ENCODE peak calls at places on chromosomes 3 and 15, in ten cellular contexts. V is endothelial cell, L is GM13977, D is T-helper 9 cell, X is spleen, O is SK-N-SH, T is fibroblast of pulmonary artery, H is neural progenitor cell, K is nephron progenitor cell, M is cardiac fibroblast. Y is an unnamed sample.

GRCh38 chr3:153210116-153210515 is 48.1 kb downstream of the RAP2B start:
- DNase-seq in D (peak), H (peak), M (peak), T (peak), O (no peak), V (no peak), L (no peak), X (no peak), K (no peak), Y (no peak)

GRCh38 chr15:98976500-98976899 is 31.1 kb downstream of the PGPEP1L start:
- DNase-seq in X (no peak), V (no peak), D (no peak), O (no peak), H (no peak), L (no peak), T (no peak), M (no peak), K (no peak), Y (no peak)

GRCh38 chr3:110612045-110612444 is 459.6 kb upstream of the NECTIN3 start:
- DNase-seq in K (no peak), X (no peak), T (no peak), H (no peak), L (no peak), M (no peak), D (no peak), O (no peak), V (no peak), Y (no peak)

GRCh38 chr15:98123834-98124233 is 163.3 kb downstream of the ARRDC4 start:
- DNase-seq in X (no peak), O (no peak), M (no peak), T (no peak), D (no peak), K (no peak), V (no peak), H (no peak), L (no peak), Y (no peak)

GRCh38 chr3:52791396-52791795 is 3.2 kb upstream of the ITIH3 start:
- DNase-seq in L (no peak), X (no peak), K (no peak), H (no peak), V (no peak), D (no peak), T (no peak), O (no peak), M (no peak), Y (no peak)

GRCh38 chr15:32656091-32656860 is 14.8 kb downstream of the SCG5 start:
- DNase-seq in L (no peak), H (no peak), X (no peak), M (no peak), T (peak), D (no peak), O (no peak), V (no peak), K (no peak), Y (peak)

GRCh38 chr3:13525827-13526625 is 22.9 kb upstream of the FBLN2 start:
- DNase-seq in L (no peak), D (no peak), K (no peak), T (no peak), O (no peak), H (peak), X (peak), M (no peak), V (no peak), Y (no peak)

GRCh38 chr3:56829543-56829942 is 27.8 kb upstream of the ARHGEF3 start:
- DNase-seq in H (no peak), K (no peak), D (no peak), M (no peak), T (no peak), O (no peak), X (no peak), L (no peak), V (no peak), Y (no peak)

GRCh38 chr15:25250011-25250596 is 188.7 kb downstream of the UBE3A start:
- DNase-seq in L (no peak), O (no peak), M (no peak), H (no peak), X (peak), V (no peak), T (no peak), D (no peak), K (no peak), Y (no peak)

GRCh38 chr3:195116393-195117185 is 154.4 kb downstream of the XXYLT1 start:
- DNase-seq in K (no peak), M (no peak), D (no peak), X (no peak), T (no peak), O (no peak), H (no peak), V (no peak), L (no peak), Y (no peak)

GRCh38 chr15:68781766-68782588 is 38.7 kb downstream of the ANP32A start:
- DNase-seq in D (no peak), T (no peak), L (no peak), X (peak), M (no peak), K (no peak), O (no peak), H (no peak), V (peak), Y (no peak)

GRCh38 chr15:62625421-62626033 is 417.0 kb upstream of the TPM1 start:
- DNase-seq in H (no peak), L (no peak), K (no peak), T (peak), D (no peak), M (no peak), V (no peak), X (no peak), O (peak), Y (peak)

GRCh38 chr3:172673210-172673679 is 37.6 kb downstream of the NCEH1 start:
- DNase-seq in K (peak), D (peak), T (peak), L (peak), H (peak), M (peak), O (peak), V (peak), X (no peak), Y (peak)

GRCh38 chr15:57031605-57032004 is 113.2 kb downstream of the TCF12 start:
- DNase-seq in L (no peak), M (peak), O (peak), T (peak), V (peak), D (no peak), H (no peak), X (no peak), K (no peak), Y (peak)

GRCh38 chr3:107831590-107831989 is 259.2 kb downstream of the CD47 start:
- DNase-seq in X (no peak), H (no peak), D (no peak), T (no peak), K (no peak), V (no peak), L (no peak), M (no peak), O (no peak), Y (no peak)

GRCh38 chr15:79007066-79007465 is 62.2 kb upstream of the CTSH start:
- DNase-seq in H (peak), M (peak), D (no peak), L (no peak), T (peak), V (peak), O (peak), X (peak), K (peak), Y (peak)

GRCh38 chr3:145807990-145808389 is 353.0 kb downstream of the PLOD2 start:
- DNase-seq in H (peak), K (no peak), V (no peak), X (no peak), M (peak), T (peak), D (no peak), L (no peak), O (peak), Y (peak)

GRCh38 chr3:57582470-57583168 is 14.5 kb downstream of the ARF4 start:
- DNase-seq in T (no peak), H (no peak), M (no peak), L (no peak), O (peak), X (no peak), V (no peak), D (no peak), K (no peak), Y (no peak)

GRCh38 chr3:139322346-139322745 is 21.5 kb upstream of the MRPS22 start:
- DNase-seq in T (no peak), H (no peak), X (no peak), M (no peak), V (no peak), L (no peak), D (no peak), K (no peak), O (no peak), Y (no peak)

GRCh38 chr3:56787784-56788256 is 13.9 kb downstream of the ARHGEF3 start:
- DNase-seq in M (no peak), V (no peak), O (no peak), H (no peak), D (peak), X (no peak), T (no peak), K (no peak), L (peak), Y (no peak)

GRCh38 chr3:59367150-59367549 is 317.3 kb upstream of the CFAP20DC start:
- DNase-seq in O (no peak), X (no peak), M (no peak), L (no peak), D (no peak), T (no peak), K (no peak), V (no peak), H (no peak), Y (no peak)

Y was measured in SK-N-DZ.